ENCODE peak calls at places on chromosomes 13 and 19, in seven cellular contexts. One of them, this sample, is unnamed. For H3K9me3, the result is how much of the 10 kb centered on the place peaks cover.

GRCh38 chr13:51539887-51540286 is 44.4 kb upstream of the WDFY2 start:
- DNase-seq in CD8-positive, alpha-beta T cell: no peak
- DNase-seq in uterus: no peak
- DNase-seq in SJSA1: no peak
- DNase-seq in H1: no peak
- DNase-seq in lung: no peak
- DNase-seq in left ventricle myocardium inferior: no peak
- DNase-seq in this sample: no peak

GRCh38 chr19:5921777-5922176 is 7.7 kb downstream of the CAPS start:
- DNase-seq in CD8-positive, alpha-beta T cell: no peak
- DNase-seq in uterus: no peak
- DNase-seq in SJSA1: no peak
- DNase-seq in H1: no peak
- DNase-seq in lung: no peak
- DNase-seq in left ventricle myocardium inferior: no peak
- DNase-seq in this sample: no peak

GRCh38 chr13:97369269-97369893 is 64.6 kb upstream of the RAP2A start:
- DNase-seq in CD8-positive, alpha-beta T cell: no peak
- DNase-seq in uterus: no peak
- DNase-seq in SJSA1: no peak
- DNase-seq in H1: no peak
- DNase-seq in lung: no peak
- DNase-seq in left ventricle myocardium inferior: no peak
- DNase-seq in this sample: no peak

GRCh38 chr19:33865306-33865705 is 68.6 kb downstream of the KCTD15 start:
- DNase-seq in CD8-positive, alpha-beta T cell: no peak
- DNase-seq in uterus: no peak
- DNase-seq in SJSA1: no peak
- DNase-seq in H1: no peak
- DNase-seq in lung: no peak
- DNase-seq in left ventricle myocardium inferior: no peak
- DNase-seq in this sample: no peak

GRCh38 chr13:55437162-55437561 is 1703.6 kb upstream of the PRR20A start:
- DNase-seq in CD8-positive, alpha-beta T cell: no peak
- DNase-seq in uterus: no peak
- DNase-seq in SJSA1: no peak
- DNase-seq in H1: no peak
- DNase-seq in lung: no peak
- DNase-seq in left ventricle myocardium inferior: no peak
- DNase-seq in this sample: no peak

GRCh38 chr19:10936661-10937084 is 8.1 kb downstream of the TIMM29 start:
- DNase-seq in CD8-positive, alpha-beta T cell: peak
- DNase-seq in uterus: no peak
- DNase-seq in SJSA1: no peak
- DNase-seq in H1: no peak
- DNase-seq in lung: no peak
- DNase-seq in left ventricle myocardium inferior: no peak
- DNase-seq in this sample: peak

GRCh38 chr19:28292822-28293500 is 920.0 kb downstream of the UQCRFS1 start:
- DNase-seq in CD8-positive, alpha-beta T cell: no peak
- DNase-seq in uterus: no peak
- DNase-seq in SJSA1: no peak
- DNase-seq in H1: no peak
- DNase-seq in lung: no peak
- DNase-seq in left ventricle myocardium inferior: no peak
- DNase-seq in this sample: no peak

GRCh38 chr19:54937926-54938325 is 9.4 kb downstream of the NLRP7 start:
- DNase-seq in CD8-positive, alpha-beta T cell: no peak
- DNase-seq in uterus: no peak
- DNase-seq in SJSA1: no peak
- DNase-seq in H1: no peak
- DNase-seq in lung: no peak
- DNase-seq in left ventricle myocardium inferior: no peak
- DNase-seq in this sample: no peak

GRCh38 chr13:110268061-110268460 is 38.9 kb downstream of the COL4A1 start:
- DNase-seq in CD8-positive, alpha-beta T cell: no peak
- DNase-seq in uterus: no peak
- DNase-seq in SJSA1: peak
- DNase-seq in H1: peak
- DNase-seq in lung: no peak
- DNase-seq in left ventricle myocardium inferior: no peak
- DNase-seq in this sample: no peak

GRCh38 chr13:26384587-26384986 is 130.7 kb downstream of the CDK8 start:
- DNase-seq in CD8-positive, alpha-beta T cell: no peak
- DNase-seq in uterus: no peak
- DNase-seq in SJSA1: no peak
- DNase-seq in H1: no peak
- DNase-seq in lung: no peak
- DNase-seq in left ventricle myocardium inferior: no peak
- DNase-seq in this sample: no peak

GRCh38 chr13:42401376-42401775 is 129.4 kb downstream of the AKAP11 start:
- DNase-seq in CD8-positive, alpha-beta T cell: no peak
- DNase-seq in uterus: no peak
- DNase-seq in SJSA1: no peak
- DNase-seq in H1: no peak
- DNase-seq in lung: no peak
- DNase-seq in left ventricle myocardium inferior: no peak
- DNase-seq in this sample: no peak

GRCh38 chr19:34967551-34967950 is 3.5 kb upstream of the ZNF792 start:
- DNase-seq in CD8-positive, alpha-beta T cell: no peak
- DNase-seq in uterus: no peak
- DNase-seq in SJSA1: no peak
- DNase-seq in H1: no peak
- DNase-seq in lung: no peak
- DNase-seq in left ventricle myocardium inferior: no peak
- DNase-seq in this sample: no peak

GRCh38 chr19:35226748-35227147 is 1.8 kb downstream of the FAM187B start:
- DNase-seq in CD8-positive, alpha-beta T cell: peak
- DNase-seq in uterus: no peak
- DNase-seq in SJSA1: no peak
- DNase-seq in H1: no peak
- DNase-seq in lung: no peak
- DNase-seq in left ventricle myocardium inferior: no peak
- DNase-seq in this sample: no peak

GRCh38 chr19:44552324-44552723 is 22.8 kb upstream of the CEACAM20 start:
- DNase-seq in CD8-positive, alpha-beta T cell: no peak
- DNase-seq in uterus: no peak
- DNase-seq in SJSA1: peak
- DNase-seq in H1: peak
- DNase-seq in lung: peak
- DNase-seq in left ventricle myocardium inferior: no peak
- DNase-seq in this sample: no peak

GRCh38 chr19:32252333-32252669 is 93.1 kb upstream of the ZNF507 start:
- DNase-seq in CD8-positive, alpha-beta T cell: no peak
- DNase-seq in uterus: no peak
- DNase-seq in SJSA1: no peak
- DNase-seq in H1: no peak
- DNase-seq in lung: no peak
- DNase-seq in left ventricle myocardium inferior: no peak
- DNase-seq in this sample: no peak
- H3K4me3 ChIP-seq in CD8-positive, alpha-beta T cell: no peak
- H3K4me3 ChIP-seq in uterus: no peak
- H3K4me3 ChIP-seq in SJSA1: no peak
- H3K4me3 ChIP-seq in H1: no peak
- H3K4me3 ChIP-seq in lung: no peak
- H3K4me3 ChIP-seq in left ventricle myocardium inferior: no peak
- H3K4me3 ChIP-seq in this sample: no peak

GRCh38 chr19:41362143-41362847 is 1.7 kb downstream of the B9D2 start:
- DNase-seq in CD8-positive, alpha-beta T cell: no peak
- DNase-seq in uterus: no peak
- DNase-seq in SJSA1: no peak
- DNase-seq in H1: no peak
- DNase-seq in lung: no peak
- DNase-seq in left ventricle myocardium inferior: no peak
- DNase-seq in this sample: no peak

GRCh38 chr19:41366089-41366488 is 2.1 kb upstream of the B9D2 start:
- DNase-seq in CD8-positive, alpha-beta T cell: no peak
- DNase-seq in uterus: no peak
- DNase-seq in SJSA1: no peak
- DNase-seq in H1: no peak
- DNase-seq in lung: no peak
- DNase-seq in left ventricle myocardium inferior: no peak
- DNase-seq in this sample: no peak

GRCh38 chr19:41363371-41363752 is 587 bp downstream of the B9D2 start:
- DNase-seq in CD8-positive, alpha-beta T cell: no peak
- DNase-seq in uterus: no peak
- DNase-seq in SJSA1: no peak
- DNase-seq in H1: no peak
- DNase-seq in lung: no peak
- DNase-seq in left ventricle myocardium inferior: no peak
- DNase-seq in this sample: no peak

GRCh38 chr19:41363753-41364545 is at the start of gene B9D2:
- DNase-seq in CD8-positive, alpha-beta T cell: peak
- DNase-seq in uterus: peak
- DNase-seq in SJSA1: peak
- DNase-seq in H1: peak
- DNase-seq in lung: peak
- DNase-seq in left ventricle myocardium inferior: peak
- DNase-seq in this sample: peak

DNA sequence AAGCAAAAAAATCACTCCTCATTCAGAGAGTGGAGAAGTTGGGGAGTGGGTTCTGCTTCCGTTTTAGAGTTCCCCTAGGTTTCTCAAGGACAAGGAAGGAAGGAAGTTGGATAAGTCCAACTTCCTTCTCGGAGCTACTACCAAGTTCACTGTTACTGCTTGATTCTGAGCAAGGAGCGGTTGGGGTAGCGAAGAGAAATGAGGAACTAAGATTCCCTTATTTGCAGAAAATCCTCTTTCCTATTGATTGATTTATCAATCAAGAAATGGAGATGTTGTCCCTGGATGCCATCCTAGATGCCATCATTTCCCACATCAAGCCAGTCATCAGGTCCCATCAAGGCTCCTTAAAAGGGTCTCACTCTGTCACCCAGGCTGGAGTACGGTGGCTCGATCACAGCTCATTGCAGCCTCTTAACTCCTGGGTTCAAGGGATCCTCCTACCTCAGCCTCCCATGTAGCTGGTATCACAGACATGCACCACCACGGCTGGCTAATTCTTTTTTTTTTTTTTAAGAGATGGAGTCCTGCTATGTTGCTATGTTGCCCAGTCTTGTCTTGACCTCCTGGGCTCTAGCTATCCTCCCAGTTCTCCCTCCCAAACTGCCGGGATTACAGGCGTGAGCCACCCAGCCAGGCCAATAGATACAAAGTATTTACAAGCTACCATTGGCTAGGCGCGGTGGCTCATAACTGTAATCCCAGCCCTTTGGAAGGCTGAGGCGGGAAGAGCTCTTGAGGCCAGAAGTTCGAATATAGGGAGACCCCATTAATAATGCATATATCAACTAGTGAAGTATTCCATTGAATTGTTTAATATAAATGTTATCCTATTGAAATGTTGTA is 820 bp upstream of the B9D2 start:
- DNase-seq in CD8-positive, alpha-beta T cell: no peak
- DNase-seq in uterus: no peak
- DNase-seq in SJSA1: no peak
- DNase-seq in H1: no peak
- DNase-seq in lung: no peak
- DNase-seq in left ventricle myocardium inferior: no peak
- DNase-seq in this sample: no peak
- H3K27ac ChIP-seq in CD8-positive, alpha-beta T cell: peak
- H3K27ac ChIP-seq in uterus: peak
- H3K27ac ChIP-seq in SJSA1: peak
- H3K27ac ChIP-seq in H1: peak
- H3K27ac ChIP-seq in lung: peak
- H3K27ac ChIP-seq in left ventricle myocardium inferior: peak
- H3K27ac ChIP-seq in this sample: peak

DNA sequence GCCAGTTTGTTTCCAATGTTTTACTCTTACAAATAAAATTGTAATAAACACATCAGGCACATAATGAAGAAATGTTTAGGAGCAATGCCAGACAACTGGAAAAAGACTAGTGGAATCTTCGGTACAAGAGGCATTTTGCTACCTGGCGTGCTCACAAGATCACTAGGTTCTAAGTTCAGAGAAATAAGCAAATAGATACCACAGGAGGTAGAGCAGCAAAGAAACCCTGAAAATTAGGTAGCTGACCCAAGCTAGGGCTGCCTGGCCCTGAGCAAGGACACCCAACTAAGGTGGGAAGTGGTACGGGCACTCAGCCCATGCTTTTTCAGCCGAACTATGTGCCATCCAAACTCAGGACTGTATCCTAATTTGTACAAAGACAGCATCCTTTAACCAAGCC is 32.2 kb upstream of the TPP2 start:
- DNase-seq in CD8-positive, alpha-beta T cell: no peak
- DNase-seq in uterus: no peak
- DNase-seq in SJSA1: no peak
- DNase-seq in H1: no peak
- DNase-seq in lung: no peak
- DNase-seq in left ventricle myocardium inferior: no peak
- DNase-seq in this sample: no peak
- H3K9me3 ChIP-seq in CD8-positive, alpha-beta T cell: under half
- H3K9me3 ChIP-seq in uterus: under half
- H3K9me3 ChIP-seq in SJSA1: under half
- H3K9me3 ChIP-seq in H1: under half
- H3K9me3 ChIP-seq in lung: under half
- H3K9me3 ChIP-seq in left ventricle myocardium inferior: under half
- H3K9me3 ChIP-seq in this sample: under half

GRCh38 chr13:99970761-99971575 is 599 bp downstream of the ZIC5 start:
- DNase-seq in CD8-positive, alpha-beta T cell: no peak
- DNase-seq in uterus: no peak
- DNase-seq in SJSA1: peak
- DNase-seq in H1: peak
- DNase-seq in lung: no peak
- DNase-seq in left ventricle myocardium inferior: no peak
- DNase-seq in this sample: no peak

GRCh38 chr13:99973163-99973785 is 1.7 kb upstream of the ZIC5 start:
- DNase-seq in CD8-positive, alpha-beta T cell: no peak
- DNase-seq in uterus: no peak
- DNase-seq in SJSA1: peak
- DNase-seq in H1: peak
- DNase-seq in lung: no peak
- DNase-seq in left ventricle myocardium inferior: no peak
- DNase-seq in this sample: no peak

GRCh38 chr13:99969934-99970760 is 1.4 kb downstream of the ZIC5 start:
- DNase-seq in CD8-positive, alpha-beta T cell: no peak
- DNase-seq in uterus: no peak
- DNase-seq in SJSA1: peak
- DNase-seq in H1: peak
- DNase-seq in lung: no peak
- DNase-seq in left ventricle myocardium inferior: no peak
- DNase-seq in this sample: no peak

GRCh38 chr13:99972190-99972731 is 694 bp upstream of the ZIC5 start:
- DNase-seq in CD8-positive, alpha-beta T cell: no peak
- DNase-seq in uterus: no peak
- DNase-seq in SJSA1: peak
- DNase-seq in H1: no peak
- DNase-seq in lung: no peak
- DNase-seq in left ventricle myocardium inferior: no peak
- DNase-seq in this sample: no peak

DNA sequence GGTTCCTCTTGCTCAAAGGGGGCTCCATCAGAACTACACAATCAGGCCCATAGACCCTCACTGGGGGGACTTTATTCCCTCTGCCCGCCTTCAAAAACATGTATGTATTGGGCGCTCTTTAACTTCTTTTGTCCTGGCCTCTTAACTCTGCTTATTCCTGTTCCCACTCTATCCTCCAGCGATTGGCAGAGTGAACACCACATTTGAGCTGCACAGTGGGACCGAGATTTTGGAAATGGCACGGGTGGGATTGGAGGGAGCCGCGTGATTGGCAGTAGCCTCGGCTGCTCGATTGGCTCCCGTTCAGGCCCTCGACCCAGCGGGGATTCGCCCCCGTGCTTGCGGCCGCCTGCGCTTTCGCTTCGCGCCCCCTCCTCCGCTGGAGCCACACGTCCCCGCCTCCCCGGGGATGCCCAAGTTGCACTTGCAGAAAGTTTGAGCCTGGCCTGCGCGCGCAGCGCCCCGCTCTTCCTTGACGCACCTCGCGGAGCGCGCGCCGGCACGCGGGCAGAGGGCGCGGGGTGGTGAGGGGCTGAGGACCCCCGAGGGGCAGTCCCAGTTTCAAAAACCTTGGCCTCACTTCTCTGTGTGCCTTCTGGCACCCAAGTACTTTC is at the start of gene ZIC5:
- DNase-seq in CD8-positive, alpha-beta T cell: no peak
- DNase-seq in uterus: no peak
- DNase-seq in SJSA1: peak
- DNase-seq in H1: peak
- DNase-seq in lung: no peak
- DNase-seq in left ventricle myocardium inferior: no peak
- DNase-seq in this sample: no peak
- H3K4me3 ChIP-seq in CD8-positive, alpha-beta T cell: no peak
- H3K4me3 ChIP-seq in uterus: peak
- H3K4me3 ChIP-seq in SJSA1: peak
- H3K4me3 ChIP-seq in H1: peak
- H3K4me3 ChIP-seq in lung: no peak
- H3K4me3 ChIP-seq in left ventricle myocardium inferior: peak
- H3K4me3 ChIP-seq in this sample: no peak